ENCODE peak calls at places on chromosomes 3 and 15, in nine cellular contexts. One of them, this sample, is unnamed.
A peak's percentile ranks its signal among the peaks of the same experiment; 100 is the strongest.

GRCh38 chr3:119310052-119310451 is 15.9 kb downstream of the ARHGAP31 start:
- DNase-seq in CD4-positive, alpha-beta T cell: no peak
- DNase-seq in tibial nerve: peak; percentile 56
- DNase-seq in cardiac muscle cell: peak; percentile 97
- DNase-seq in A549: no peak
- DNase-seq in Panc1: no peak
- DNase-seq in AG04450: peak; percentile 84
- DNase-seq in mesothelial cell of epicardium: no peak
- DNase-seq in breast epithelium: no peak
- DNase-seq in this sample: no peak

GRCh38 chr3:4907647-4908046 is 71.6 kb upstream of the BHLHE40 start:
- DNase-seq in CD4-positive, alpha-beta T cell: no peak
- DNase-seq in tibial nerve: no peak
- DNase-seq in cardiac muscle cell: no peak
- DNase-seq in A549: no peak
- DNase-seq in Panc1: no peak
- DNase-seq in AG04450: no peak
- DNase-seq in mesothelial cell of epicardium: no peak
- DNase-seq in breast epithelium: no peak
- DNase-seq in this sample: no peak

GRCh38 chr3:186411994-186412393 is 50.0 kb upstream of the DGKG start:
- DNase-seq in CD4-positive, alpha-beta T cell: no peak
- DNase-seq in tibial nerve: no peak
- DNase-seq in cardiac muscle cell: no peak
- DNase-seq in A549: no peak
- DNase-seq in Panc1: no peak
- DNase-seq in AG04450: no peak
- DNase-seq in mesothelial cell of epicardium: no peak
- DNase-seq in breast epithelium: no peak
- DNase-seq in this sample: no peak

GRCh38 chr3:18443670-18444596 is 18.8 kb upstream of the SATB1 start:
- DNase-seq in CD4-positive, alpha-beta T cell: peak; percentile 14
- DNase-seq in tibial nerve: no peak
- DNase-seq in cardiac muscle cell: peak; percentile 11
- DNase-seq in A549: no peak
- DNase-seq in Panc1: no peak
- DNase-seq in AG04450: no peak
- DNase-seq in mesothelial cell of epicardium: peak; percentile 55
- DNase-seq in breast epithelium: peak; percentile 50
- DNase-seq in this sample: no peak

GRCh38 chr15:76391309-76391708 is 54.7 kb downstream of the ISL2 start:
- DNase-seq in CD4-positive, alpha-beta T cell: no peak
- DNase-seq in tibial nerve: no peak
- DNase-seq in cardiac muscle cell: no peak
- DNase-seq in A549: no peak
- DNase-seq in Panc1: no peak
- DNase-seq in AG04450: no peak
- DNase-seq in mesothelial cell of epicardium: no peak
- DNase-seq in breast epithelium: no peak
- DNase-seq in this sample: no peak

GRCh38 chr3:135970500-135971116 is 5.1 kb downstream of the PPP2R3A start:
- DNase-seq in CD4-positive, alpha-beta T cell: no peak
- DNase-seq in tibial nerve: no peak
- DNase-seq in cardiac muscle cell: peak; percentile 13
- DNase-seq in A549: no peak
- DNase-seq in Panc1: no peak
- DNase-seq in AG04450: no peak
- DNase-seq in mesothelial cell of epicardium: no peak
- DNase-seq in breast epithelium: no peak
- DNase-seq in this sample: no peak

GRCh38 chr15:77720155-77720554 is 87.4 kb upstream of the LINGO1 start:
- DNase-seq in CD4-positive, alpha-beta T cell: no peak
- DNase-seq in tibial nerve: no peak
- DNase-seq in cardiac muscle cell: no peak
- DNase-seq in A549: no peak
- DNase-seq in Panc1: no peak
- DNase-seq in AG04450: no peak
- DNase-seq in mesothelial cell of epicardium: no peak
- DNase-seq in breast epithelium: no peak
- DNase-seq in this sample: no peak

GRCh38 chr15:33963831-33964664 is 4.2 kb upstream of the CHRM5 start:
- DNase-seq in CD4-positive, alpha-beta T cell: no peak
- DNase-seq in tibial nerve: no peak
- DNase-seq in cardiac muscle cell: peak; percentile 66
- DNase-seq in A549: peak; percentile 49
- DNase-seq in Panc1: peak; percentile 28
- DNase-seq in AG04450: no peak
- DNase-seq in mesothelial cell of epicardium: no peak
- DNase-seq in breast epithelium: no peak
- DNase-seq in this sample: no peak

DNA sequence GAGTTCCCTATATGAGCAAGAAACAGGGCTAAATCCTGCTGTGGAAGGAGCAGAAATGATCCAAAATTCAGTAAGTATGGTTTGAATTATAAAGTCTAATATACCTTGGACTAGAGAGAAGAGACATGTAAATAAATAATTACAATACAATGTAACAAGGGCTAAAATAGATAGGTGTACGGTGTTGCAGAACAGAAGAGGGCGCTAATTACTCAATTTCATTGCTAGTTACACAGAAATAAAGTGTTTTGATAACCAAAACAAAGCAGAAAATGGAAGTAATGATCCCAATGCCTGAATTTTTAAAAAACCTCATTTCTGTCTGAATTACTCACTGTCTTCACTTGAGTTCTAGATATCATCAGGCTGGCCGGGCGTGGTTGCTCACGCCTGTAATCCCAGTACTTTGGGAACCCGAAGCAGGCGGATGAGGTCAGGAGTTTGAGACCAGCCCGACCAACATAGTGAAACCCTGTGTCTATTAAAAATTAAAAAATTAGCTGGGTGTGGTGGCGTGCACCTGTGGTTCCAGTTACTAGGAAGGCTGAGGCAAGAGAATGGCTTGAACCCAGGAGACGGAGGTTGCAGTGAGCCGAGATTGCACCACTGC is 8.3 kb upstream of the PLCH1 start:
- DNase-seq in CD4-positive, alpha-beta T cell: no peak
- DNase-seq in tibial nerve: no peak
- DNase-seq in cardiac muscle cell: peak; percentile 64
- DNase-seq in A549: peak; percentile 56
- DNase-seq in Panc1: no peak
- DNase-seq in AG04450: no peak
- DNase-seq in mesothelial cell of epicardium: no peak
- DNase-seq in breast epithelium: no peak
- DNase-seq in this sample: no peak
- TF ChIP-seq CTCF in CD4-positive, alpha-beta T cell: peak; percentile 43
- TF ChIP-seq CTCF in tibial nerve: peak; percentile 5
- TF ChIP-seq CTCF in cardiac muscle cell: peak; percentile 44
- TF ChIP-seq CTCF in A549: peak; percentile 75
- TF ChIP-seq CTCF in Panc1: peak; percentile 78
- TF ChIP-seq CTCF in AG04450: peak; percentile 45
- TF ChIP-seq CTCF in mesothelial cell of epicardium: no peak
- TF ChIP-seq CTCF in breast epithelium: no peak
- TF ChIP-seq CTCF in this sample: no peak

GRCh38 chr15:99059010-99059981 is 45.6 kb upstream of the SYNM start:
- DNase-seq in CD4-positive, alpha-beta T cell: peak; percentile 29
- DNase-seq in tibial nerve: peak; percentile 68
- DNase-seq in cardiac muscle cell: peak; percentile 91
- DNase-seq in A549: peak; percentile 78
- DNase-seq in Panc1: peak; percentile 27
- DNase-seq in AG04450: peak; percentile 77
- DNase-seq in mesothelial cell of epicardium: peak; percentile 88
- DNase-seq in breast epithelium: peak; percentile 76
- DNase-seq in this sample: peak; percentile 39
- TF ChIP-seq CTCF in CD4-positive, alpha-beta T cell: peak; percentile 45
- TF ChIP-seq CTCF in tibial nerve: peak; percentile 96
- TF ChIP-seq CTCF in cardiac muscle cell: peak; percentile 47
- TF ChIP-seq CTCF in A549: peak; percentile 85
- TF ChIP-seq CTCF in Panc1: peak; percentile 91
- TF ChIP-seq CTCF in AG04450: peak; percentile 50
- TF ChIP-seq CTCF in mesothelial cell of epicardium: peak; percentile 84
- TF ChIP-seq CTCF in breast epithelium: no peak
- TF ChIP-seq CTCF in this sample: peak; percentile 37

GRCh38 chr3:64685331-64685799 is 2.4 kb downstream of the ADAMTS9 start:
- DNase-seq in CD4-positive, alpha-beta T cell: no peak
- DNase-seq in tibial nerve: peak; percentile 40
- DNase-seq in cardiac muscle cell: peak; percentile 72
- DNase-seq in A549: no peak
- DNase-seq in Panc1: no peak
- DNase-seq in AG04450: no peak
- DNase-seq in mesothelial cell of epicardium: peak; percentile 52
- DNase-seq in breast epithelium: no peak
- DNase-seq in this sample: no peak

GRCh38 chr3:64687381-64687780 is 419 bp downstream of the ADAMTS9 start:
- DNase-seq in CD4-positive, alpha-beta T cell: no peak
- DNase-seq in tibial nerve: no peak
- DNase-seq in cardiac muscle cell: no peak
- DNase-seq in A549: no peak
- DNase-seq in Panc1: no peak
- DNase-seq in AG04450: no peak
- DNase-seq in mesothelial cell of epicardium: no peak
- DNase-seq in breast epithelium: no peak
- DNase-seq in this sample: no peak

GRCh38 chr3:64686446-64686908 is 1.3 kb downstream of the ADAMTS9 start:
- DNase-seq in CD4-positive, alpha-beta T cell: no peak
- DNase-seq in tibial nerve: no peak
- DNase-seq in cardiac muscle cell: no peak
- DNase-seq in A549: peak; percentile 35
- DNase-seq in Panc1: no peak
- DNase-seq in AG04450: no peak
- DNase-seq in mesothelial cell of epicardium: no peak
- DNase-seq in breast epithelium: no peak
- DNase-seq in this sample: no peak

GRCh38 chr3:64684715-64685261 is 3.0 kb downstream of the ADAMTS9 start:
- DNase-seq in CD4-positive, alpha-beta T cell: no peak
- DNase-seq in tibial nerve: peak; percentile 56
- DNase-seq in cardiac muscle cell: peak; percentile 71
- DNase-seq in A549: no peak
- DNase-seq in Panc1: no peak
- DNase-seq in AG04450: no peak
- DNase-seq in mesothelial cell of epicardium: peak; percentile 51
- DNase-seq in breast epithelium: no peak
- DNase-seq in this sample: no peak

DNA sequence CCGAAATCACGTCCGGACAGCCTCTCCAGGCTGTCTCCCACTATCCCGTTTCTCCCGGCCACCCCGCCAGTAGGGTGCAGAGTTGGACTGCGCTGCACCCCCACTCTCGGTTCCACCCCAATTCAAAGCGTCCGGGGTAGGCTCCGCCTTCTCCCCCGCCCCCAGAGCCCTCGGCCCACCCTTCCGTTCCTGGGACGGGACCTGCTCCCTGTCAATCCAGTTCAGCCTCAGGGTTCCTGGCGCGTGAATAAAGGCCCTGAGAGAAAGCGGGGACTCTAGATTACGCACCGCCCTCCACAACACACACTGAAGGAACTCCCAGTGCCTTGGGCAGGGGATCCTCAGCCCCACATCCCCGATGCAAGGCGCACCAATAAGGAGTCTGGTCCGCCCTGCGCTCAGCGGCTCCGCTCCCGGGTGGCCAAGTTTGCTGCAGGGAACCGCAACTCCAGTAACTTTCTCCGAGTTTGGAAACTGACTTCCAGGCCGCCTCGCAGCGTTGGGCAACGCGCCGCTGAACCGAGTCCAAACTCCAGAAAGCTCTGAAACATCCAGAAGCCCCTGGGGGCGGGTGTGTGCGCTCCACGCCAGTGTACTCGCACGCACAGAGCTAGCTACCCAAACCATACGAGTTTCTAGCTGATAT is 1.9 kb downstream of the ADAMTS9 start:
- DNase-seq in CD4-positive, alpha-beta T cell: no peak
- DNase-seq in tibial nerve: peak; percentile 87
- DNase-seq in cardiac muscle cell: peak; percentile 98
- DNase-seq in A549: peak; percentile 57
- DNase-seq in Panc1: no peak
- DNase-seq in AG04450: peak; percentile 11
- DNase-seq in mesothelial cell of epicardium: peak; percentile 84
- DNase-seq in breast epithelium: peak; percentile 78
- DNase-seq in this sample: peak; percentile 52
- TF ChIP-seq CTCF in CD4-positive, alpha-beta T cell: no peak
- TF ChIP-seq CTCF in tibial nerve: peak; percentile 71
- TF ChIP-seq CTCF in cardiac muscle cell: peak; percentile 46
- TF ChIP-seq CTCF in A549: peak; percentile 14
- TF ChIP-seq CTCF in Panc1: peak; percentile 12
- TF ChIP-seq CTCF in AG04450: no peak
- TF ChIP-seq CTCF in mesothelial cell of epicardium: no peak
- TF ChIP-seq CTCF in breast epithelium: no peak
- TF ChIP-seq CTCF in this sample: no peak

GRCh38 chr15:101019351-101019750 is 100.2 kb downstream of the LRRK1 start:
- DNase-seq in CD4-positive, alpha-beta T cell: no peak
- DNase-seq in tibial nerve: no peak
- DNase-seq in cardiac muscle cell: no peak
- DNase-seq in A549: no peak
- DNase-seq in Panc1: no peak
- DNase-seq in AG04450: no peak
- DNase-seq in mesothelial cell of epicardium: peak; percentile 25
- DNase-seq in breast epithelium: no peak
- DNase-seq in this sample: no peak

GRCh38 chr15:101016581-101016980 is 97.4 kb downstream of the LRRK1 start:
- DNase-seq in CD4-positive, alpha-beta T cell: no peak
- DNase-seq in tibial nerve: peak; percentile 3
- DNase-seq in cardiac muscle cell: no peak
- DNase-seq in A549: no peak
- DNase-seq in Panc1: no peak
- DNase-seq in AG04450: no peak
- DNase-seq in mesothelial cell of epicardium: no peak
- DNase-seq in breast epithelium: no peak
- DNase-seq in this sample: no peak

GRCh38 chr15:101017935-101018849 is 99.0 kb downstream of the LRRK1 start:
- DNase-seq in CD4-positive, alpha-beta T cell: no peak
- DNase-seq in tibial nerve: no peak
- DNase-seq in cardiac muscle cell: peak; percentile 83
- DNase-seq in A549: no peak
- DNase-seq in Panc1: no peak
- DNase-seq in AG04450: no peak
- DNase-seq in mesothelial cell of epicardium: no peak
- DNase-seq in breast epithelium: no peak
- DNase-seq in this sample: no peak

GRCh38 chr15:101014921-101015841 is 96.0 kb downstream of the LRRK1 start:
- DNase-seq in CD4-positive, alpha-beta T cell: peak; percentile 61
- DNase-seq in tibial nerve: peak; percentile 73
- DNase-seq in cardiac muscle cell: peak; percentile 80
- DNase-seq in A549: peak; percentile 68
- DNase-seq in Panc1: no peak
- DNase-seq in AG04450: no peak
- DNase-seq in mesothelial cell of epicardium: peak; percentile 85
- DNase-seq in breast epithelium: peak; percentile 77
- DNase-seq in this sample: peak; percentile 72

DNA sequence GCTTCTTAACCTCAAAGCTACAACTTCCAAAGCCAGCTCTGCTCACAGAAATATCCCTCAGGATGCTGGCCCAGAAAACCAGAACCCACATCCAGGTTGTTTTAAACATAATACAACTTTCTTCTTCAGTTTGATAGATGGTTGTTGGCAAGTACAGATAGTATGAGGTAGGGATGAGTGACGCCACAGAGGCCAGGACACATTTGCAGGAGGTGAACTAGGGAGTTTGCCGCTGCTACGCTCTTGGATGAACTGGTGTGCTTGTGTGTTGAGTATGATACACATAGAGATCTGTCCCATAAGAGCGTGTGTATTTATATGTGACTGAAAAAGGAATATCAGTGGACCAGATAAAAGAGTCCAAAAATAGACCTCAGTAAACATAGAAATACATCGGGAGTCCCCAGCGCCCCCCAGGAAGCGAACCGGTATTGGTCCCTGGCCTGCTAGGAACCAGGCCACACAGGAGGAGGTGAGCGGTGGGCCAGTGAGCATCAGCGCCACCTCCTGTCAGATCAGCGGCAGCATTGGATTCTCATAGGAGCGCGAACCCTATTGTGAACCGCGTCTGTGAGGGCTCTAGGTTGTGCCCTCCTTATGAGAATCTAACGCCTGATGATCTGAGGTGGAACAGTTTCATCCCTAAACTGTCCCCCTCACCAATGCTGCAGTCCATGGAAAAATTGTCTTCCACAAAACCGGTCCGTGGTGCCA is 98.0 kb downstream of the LRRK1 start:
- DNase-seq in CD4-positive, alpha-beta T cell: no peak
- DNase-seq in tibial nerve: peak; percentile 3
- DNase-seq in cardiac muscle cell: no peak
- DNase-seq in A549: peak; percentile 55
- DNase-seq in Panc1: no peak
- DNase-seq in AG04450: no peak
- DNase-seq in mesothelial cell of epicardium: no peak
- DNase-seq in breast epithelium: no peak
- DNase-seq in this sample: no peak
- TF ChIP-seq CTCF in CD4-positive, alpha-beta T cell: no peak
- TF ChIP-seq CTCF in tibial nerve: no peak
- TF ChIP-seq CTCF in cardiac muscle cell: peak; percentile 28
- TF ChIP-seq CTCF in A549: peak; percentile 42
- TF ChIP-seq CTCF in Panc1: peak; percentile 79
- TF ChIP-seq CTCF in AG04450: no peak
- TF ChIP-seq CTCF in mesothelial cell of epicardium: no peak
- TF ChIP-seq CTCF in breast epithelium: no peak
- TF ChIP-seq CTCF in this sample: no peak